ENCODE peak calls at places on chromosome 13, in seven cellular contexts. Y, V, F, C, Q, S and H are unnamed samples.

GRCh38 chr13:71869274-71869673 is 2.3 kb upstream of the DACH1 start:
- DNase-seq in Y (no peak), V (no peak), F (no peak), C (no peak), Q (no peak), S (no peak), H (no peak)

GRCh38 chr13:24511824-24512207 is 762 bp downstream of the PARP4 start:
- DNase-seq in Y (no peak), V (no peak), F (no peak), C (no peak), Q (no peak), S (no peak), H (peak)

GRCh38 chr13:49806126-49806536 is 13.6 kb upstream of the KPNA3 start:
- DNase-seq in Y (no peak), V (no peak), F (no peak), C (no peak), Q (no peak), S (no peak), H (no peak)

GRCh38 chr13:113232208-113233003 is 23.0 kb downstream of the CUL4A start:
- DNase-seq in Y (no peak), V (no peak), F (no peak), C (no peak), Q (no peak), S (no peak), H (no peak)

GRCh38 chr13:26784704-26785639 is 24.4 kb upstream of the GPR12 start:
- DNase-seq in Y (no peak), V (no peak), F (no peak), C (no peak), Q (peak), S (no peak), H (no peak)

GRCh38 chr13:109700176-109700575 is 86.2 kb downstream of the IRS2 start:
- DNase-seq in Y (peak), V (peak), F (peak), C (peak), Q (no peak), S (peak), H (peak)

GRCh38 chr13:98089826-98090225 is 53.1 kb upstream of the FARP1 start:
- DNase-seq in Y (no peak), V (no peak), F (no peak), C (peak), Q (no peak), S (no peak), H (no peak)

GRCh38 chr13:22235950-22236290 is 565.0 kb downstream of the FGF9 start:
- DNase-seq in Y (no peak), V (no peak), F (no peak), C (no peak), Q (peak), S (no peak), H (no peak)

GRCh38 chr13:46804391-46804815 is 7.4 kb upstream of the ESD start:
- DNase-seq in Y (no peak), V (no peak), F (no peak), C (peak), Q (no peak), S (peak), H (peak)

GRCh38 chr13:41995946-41996345 is 35.0 kb upstream of the VWA8 start:
- DNase-seq in Y (no peak), V (no peak), F (no peak), C (peak), Q (no peak), S (no peak), H (no peak)

GRCh38 chr13:102286326-102286725 is 115.5 kb downstream of the FGF14 start:
- DNase-seq in Y (no peak), V (no peak), F (no peak), C (peak), Q (no peak), S (peak), H (no peak)

GRCh38 chr13:101916108-101916757 is 463.8 kb downstream of the ITGBL1 start:
- DNase-seq in Y (no peak), V (no peak), F (peak), C (peak), Q (peak), S (no peak), H (no peak)

GRCh38 chr13:39888865-39889810 is 233.7 kb downstream of the COG6 start:
- DNase-seq in Y (no peak), V (no peak), F (no peak), C (peak), Q (no peak), S (no peak), H (no peak)

GRCh38 chr13:112990783-112991182 is 21.8 kb downstream of the MCF2L start:
- DNase-seq in Y (no peak), V (peak), F (peak), C (no peak), Q (peak), S (no peak), H (no peak)

GRCh38 chr13:43878897-43879322 is 630 bp downstream of the CCDC122 start:
- DNase-seq in Y (peak), V (peak), F (peak), C (peak), Q (peak), S (peak), H (peak)

GRCh38 chr13:105587786-105588185 is 947.7 kb downstream of the EFNB2 start:
- DNase-seq in Y (no peak), V (no peak), F (no peak), C (peak), Q (no peak), S (peak), H (no peak)

GRCh38 chr13:109333893-109334651 is 452.3 kb downstream of the IRS2 start:
- DNase-seq in Y (no peak), V (no peak), F (no peak), C (no peak), Q (no peak), S (no peak), H (peak)

GRCh38 chr13:100434010-100434763 is 154.4 kb downstream of the GGACT start:
- DNase-seq in Y (no peak), V (no peak), F (no peak), C (peak), Q (no peak), S (peak), H (peak)

GRCh38 chr13:25286308-25286968 is 850 bp downstream of the MTMR6 start:
- DNase-seq in Y (no peak), V (no peak), F (no peak), C (peak), Q (no peak), S (no peak), H (peak)

GRCh38 chr13:21478881-21479808 is 20.0 kb upstream of the ZDHHC20 start:
- DNase-seq in Y (no peak), V (no peak), F (peak), C (peak), Q (no peak), S (no peak), H (no peak)

GRCh38 chr13:48977973-48978372 is 2.3 kb downstream of the FNDC3A start:
- DNase-seq in Y (no peak), V (no peak), F (no peak), C (peak), Q (no peak), S (no peak), H (no peak)

GRCh38 chr13:91544723-91545122 is 146.3 kb downstream of the GPC5 start:
- DNase-seq in Y (no peak), V (no peak), F (no peak), C (no peak), Q (peak), S (no peak), H (no peak)

GRCh38 chr13:32650705-32651311 is 64.6 kb downstream of the PDS5B start:
- DNase-seq in Y (no peak), V (no peak), F (no peak), C (peak), Q (peak), S (peak), H (no peak)

GRCh38 chr13:113452942-113453901 is at the start of gene ADPRHL1:
- DNase-seq in Y (peak), V (no peak), F (no peak), C (no peak), Q (no peak), S (no peak), H (no peak)

GRCh38 chr13:75458696-75459422 is 23.1 kb downstream of the TBC1D4 start:
- DNase-seq in Y (no peak), V (no peak), F (peak), C (peak), Q (peak), S (no peak), H (no peak)

GRCh38 chr13:110616103-110617101 is 1.1 kb downstream of the NAXD start:
- DNase-seq in Y (no peak), V (no peak), F (no peak), C (peak), Q (no peak), S (no peak), H (peak)

GRCh38 chr13:42994878-42995277 is 2.8 kb upstream of the EPSTI1 start:
- DNase-seq in Y (no peak), V (no peak), F (no peak), C (no peak), Q (no peak), S (no peak), H (no peak)

GRCh38 chr13:98252931-98253470 is 75.9 kb upstream of the RNF113B start:
- DNase-seq in Y (no peak), V (no peak), F (no peak), C (peak), Q (no peak), S (peak), H (peak)

GRCh38 chr13:113585828-113586355 is 1.3 kb downstream of the TFDP1 start:
- DNase-seq in Y (peak), V (no peak), F (no peak), C (peak), Q (no peak), S (no peak), H (peak)

GRCh38 chr13:75761373-75761772 is 125.2 kb downstream of the LMO7 start:
- DNase-seq in Y (no peak), V (no peak), F (no peak), C (peak), Q (no peak), S (no peak), H (no peak)

GRCh38 chr13:98542568-98543379 is 34.1 kb downstream of the STK24 start:
- DNase-seq in Y (no peak), V (no peak), F (no peak), C (no peak), Q (no peak), S (no peak), H (no peak)

GRCh38 chr13:48896312-48896711 is 79.4 kb upstream of the FNDC3A start:
- DNase-seq in Y (no peak), V (no peak), F (no peak), C (peak), Q (no peak), S (peak), H (no peak)

GRCh38 chr13:76012091-76012721 is 376.1 kb downstream of the LMO7 start:
- DNase-seq in Y (no peak), V (no peak), F (no peak), C (peak), Q (no peak), S (no peak), H (no peak)

GRCh38 chr13:72648513-72649065 is 78.8 kb downstream of the MZT1 start:
- DNase-seq in Y (no peak), V (no peak), F (no peak), C (peak), Q (no peak), S (no peak), H (no peak)

GRCh38 chr13:110128546-110128945 is 178.4 kb downstream of the COL4A1 start:
- DNase-seq in Y (no peak), V (no peak), F (no peak), C (peak), Q (no peak), S (no peak), H (peak)

GRCh38 chr13:97004096-97004876 is 10.0 kb upstream of the OXGR1 start:
- DNase-seq in Y (no peak), V (no peak), F (no peak), C (peak), Q (no peak), S (no peak), H (peak)

GRCh38 chr13:99709134-99709533 is 207.9 kb downstream of the TM9SF2 start:
- DNase-seq in Y (no peak), V (no peak), F (no peak), C (no peak), Q (no peak), S (no peak), H (no peak)

GRCh38 chr13:79405501-79405830 is 589 bp downstream of the RBM26 start:
- DNase-seq in Y (no peak), V (no peak), F (no peak), C (peak), Q (peak), S (no peak), H (no peak)